ENCODE peak calls at places on chromosome 10, in nine cellular contexts. One of them, this sample, is unnamed.

GRCh38 chr10:96746503-96746902 is 26.2 kb upstream of the PIK3AP1 start:
- DNase-seq in erythroblast: peak
- DNase-seq in GM12891: no peak
- DNase-seq in lower leg skin: no peak
- DNase-seq in heart left ventricle: no peak
- DNase-seq in Peyer's patch: no peak
- DNase-seq in transverse colon: no peak
- DNase-seq in A549: no peak
- DNase-seq in gastrocnemius medialis: no peak
- DNase-seq in this sample: no peak

GRCh38 chr10:88417337-88417736 is 165.8 kb downstream of the RNLS start:
- DNase-seq in heart left ventricle: no peak
- DNase-seq in erythroblast: no peak
- DNase-seq in transverse colon: no peak
- DNase-seq in gastrocnemius medialis: no peak
- DNase-seq in Peyer's patch: no peak
- DNase-seq in A549: no peak
- DNase-seq in lower leg skin: no peak
- DNase-seq in GM12891: no peak
- DNase-seq in this sample: no peak

GRCh38 chr10:21144047-21144446 is 246.9 kb upstream of the NEBL start:
- DNase-seq in lower leg skin: no peak
- DNase-seq in Peyer's patch: no peak
- DNase-seq in gastrocnemius medialis: no peak
- DNase-seq in GM12891: no peak
- DNase-seq in A549: no peak
- DNase-seq in erythroblast: no peak
- DNase-seq in transverse colon: no peak
- DNase-seq in heart left ventricle: no peak
- DNase-seq in this sample: no peak

GRCh38 chr10:24449334-24449740 is 240.4 kb downstream of the KIAA1217 start:
- DNase-seq in gastrocnemius medialis: no peak
- DNase-seq in A549: no peak
- DNase-seq in erythroblast: no peak
- DNase-seq in transverse colon: no peak
- DNase-seq in lower leg skin: no peak
- DNase-seq in GM12891: no peak
- DNase-seq in Peyer's patch: no peak
- DNase-seq in heart left ventricle: no peak
- DNase-seq in this sample: no peak

GRCh38 chr10:48774416-48775205 is 89.9 kb downstream of the WDFY4 start:
- DNase-seq in GM12891: no peak
- DNase-seq in lower leg skin: no peak
- DNase-seq in gastrocnemius medialis: no peak
- DNase-seq in transverse colon: no peak
- DNase-seq in Peyer's patch: no peak
- DNase-seq in heart left ventricle: no peak
- DNase-seq in A549: no peak
- DNase-seq in erythroblast: no peak
- DNase-seq in this sample: peak

GRCh38 chr10:112221545-112221944 is 38.0 kb upstream of the GPAM start:
- DNase-seq in transverse colon: no peak
- DNase-seq in Peyer's patch: no peak
- DNase-seq in heart left ventricle: no peak
- DNase-seq in erythroblast: no peak
- DNase-seq in lower leg skin: no peak
- DNase-seq in GM12891: no peak
- DNase-seq in gastrocnemius medialis: no peak
- DNase-seq in A549: no peak
- DNase-seq in this sample: no peak

GRCh38 chr10:95341716-95342130 is 50.9 kb upstream of the PDLIM1 start:
- DNase-seq in GM12891: no peak
- DNase-seq in transverse colon: no peak
- DNase-seq in gastrocnemius medialis: no peak
- DNase-seq in Peyer's patch: no peak
- DNase-seq in lower leg skin: no peak
- DNase-seq in erythroblast: no peak
- DNase-seq in heart left ventricle: no peak
- DNase-seq in A549: no peak
- DNase-seq in this sample: no peak

GRCh38 chr10:31526681-31527080 is 207.7 kb downstream of the ZEB1 start:
- DNase-seq in erythroblast: no peak
- DNase-seq in gastrocnemius medialis: no peak
- DNase-seq in lower leg skin: no peak
- DNase-seq in transverse colon: no peak
- DNase-seq in A549: no peak
- DNase-seq in GM12891: no peak
- DNase-seq in Peyer's patch: no peak
- DNase-seq in heart left ventricle: no peak
- DNase-seq in this sample: no peak

GRCh38 chr10:102119417-102120141 is 589 bp downstream of the LDB1 start:
- DNase-seq in heart left ventricle: no peak
- DNase-seq in gastrocnemius medialis: peak
- DNase-seq in Peyer's patch: peak
- DNase-seq in lower leg skin: peak
- DNase-seq in transverse colon: peak
- DNase-seq in GM12891: no peak
- DNase-seq in A549: peak
- DNase-seq in erythroblast: peak
- DNase-seq in this sample: no peak

GRCh38 chr10:52312999-52313349 is 1.1 kb upstream of the DKK1 start:
- DNase-seq in GM12891: no peak
- DNase-seq in heart left ventricle: no peak
- DNase-seq in lower leg skin: no peak
- DNase-seq in transverse colon: no peak
- DNase-seq in erythroblast: no peak
- DNase-seq in A549: peak
- DNase-seq in Peyer's patch: no peak
- DNase-seq in gastrocnemius medialis: no peak
- DNase-seq in this sample: no peak

GRCh38 chr10:35153723-35154122 is 27.1 kb downstream of the CREM start:
- DNase-seq in erythroblast: no peak
- DNase-seq in lower leg skin: no peak
- DNase-seq in heart left ventricle: no peak
- DNase-seq in GM12891: no peak
- DNase-seq in A549: no peak
- DNase-seq in Peyer's patch: no peak
- DNase-seq in transverse colon: no peak
- DNase-seq in gastrocnemius medialis: no peak
- DNase-seq in this sample: no peak
- TF ChIP-seq POLR2A in erythroblast: no peak
- TF ChIP-seq POLR2A in lower leg skin: no peak
- TF ChIP-seq POLR2A in heart left ventricle: no peak
- TF ChIP-seq POLR2A in GM12891: no peak
- TF ChIP-seq POLR2A in A549: no peak
- TF ChIP-seq POLR2A in Peyer's patch: no peak
- TF ChIP-seq POLR2A in transverse colon: no peak
- TF ChIP-seq POLR2A in gastrocnemius medialis: no peak
- TF ChIP-seq POLR2A in this sample: no peak

GRCh38 chr10:129531195-129531968 is 64.3 kb downstream of the MGMT start:
- DNase-seq in transverse colon: no peak
- DNase-seq in erythroblast: no peak
- DNase-seq in gastrocnemius medialis: no peak
- DNase-seq in Peyer's patch: no peak
- DNase-seq in heart left ventricle: no peak
- DNase-seq in GM12891: no peak
- DNase-seq in lower leg skin: no peak
- DNase-seq in A549: peak
- DNase-seq in this sample: no peak
- TF ChIP-seq POLR2A in transverse colon: no peak
- TF ChIP-seq POLR2A in erythroblast: no peak
- TF ChIP-seq POLR2A in gastrocnemius medialis: no peak
- TF ChIP-seq POLR2A in Peyer's patch: no peak
- TF ChIP-seq POLR2A in heart left ventricle: no peak
- TF ChIP-seq POLR2A in GM12891: no peak
- TF ChIP-seq POLR2A in lower leg skin: no peak
- TF ChIP-seq POLR2A in A549: no peak
- TF ChIP-seq POLR2A in this sample: no peak

GRCh38 chr10:110897184-110897583 is 21.8 kb downstream of the BBIP1 start:
- DNase-seq in gastrocnemius medialis: no peak
- DNase-seq in erythroblast: no peak
- DNase-seq in heart left ventricle: no peak
- DNase-seq in Peyer's patch: no peak
- DNase-seq in transverse colon: no peak
- DNase-seq in GM12891: no peak
- DNase-seq in lower leg skin: no peak
- DNase-seq in A549: no peak
- DNase-seq in this sample: no peak

GRCh38 chr10:110903280-110904278 is 15.4 kb downstream of the BBIP1 start:
- DNase-seq in erythroblast: no peak
- DNase-seq in GM12891: no peak
- DNase-seq in lower leg skin: no peak
- DNase-seq in Peyer's patch: no peak
- DNase-seq in gastrocnemius medialis: no peak
- DNase-seq in transverse colon: no peak
- DNase-seq in heart left ventricle: no peak
- DNase-seq in A549: no peak
- DNase-seq in this sample: no peak

GRCh38 chr10:110901954-110902819 is 16.8 kb downstream of the BBIP1 start:
- DNase-seq in erythroblast: peak
- DNase-seq in transverse colon: no peak
- DNase-seq in GM12891: no peak
- DNase-seq in gastrocnemius medialis: no peak
- DNase-seq in A549: peak
- DNase-seq in lower leg skin: no peak
- DNase-seq in Peyer's patch: no peak
- DNase-seq in heart left ventricle: no peak
- DNase-seq in this sample: no peak

GRCh38 chr10:110898391-110898790 is 20.6 kb downstream of the BBIP1 start:
- DNase-seq in A549: no peak
- DNase-seq in heart left ventricle: no peak
- DNase-seq in gastrocnemius medialis: no peak
- DNase-seq in lower leg skin: no peak
- DNase-seq in GM12891: no peak
- DNase-seq in Peyer's patch: no peak
- DNase-seq in transverse colon: no peak
- DNase-seq in erythroblast: no peak
- DNase-seq in this sample: no peak

GRCh38 chr10:110900983-110901382 is 18.0 kb downstream of the BBIP1 start:
- DNase-seq in Peyer's patch: no peak
- DNase-seq in heart left ventricle: no peak
- DNase-seq in lower leg skin: no peak
- DNase-seq in gastrocnemius medialis: no peak
- DNase-seq in A549: no peak
- DNase-seq in GM12891: no peak
- DNase-seq in transverse colon: no peak
- DNase-seq in erythroblast: no peak
- DNase-seq in this sample: no peak
- TF ChIP-seq POLR2A in Peyer's patch: no peak
- TF ChIP-seq POLR2A in heart left ventricle: no peak
- TF ChIP-seq POLR2A in lower leg skin: no peak
- TF ChIP-seq POLR2A in gastrocnemius medialis: no peak
- TF ChIP-seq POLR2A in A549: no peak
- TF ChIP-seq POLR2A in GM12891: no peak
- TF ChIP-seq POLR2A in transverse colon: no peak
- TF ChIP-seq POLR2A in erythroblast: no peak
- TF ChIP-seq POLR2A in this sample: no peak

GRCh38 chr10:100998183-100998990 is 1.2 kb upstream of the LZTS2 start:
- DNase-seq in A549: peak
- DNase-seq in Peyer's patch: peak
- DNase-seq in heart left ventricle: peak
- DNase-seq in erythroblast: peak
- DNase-seq in lower leg skin: peak
- DNase-seq in transverse colon: peak
- DNase-seq in gastrocnemius medialis: peak
- DNase-seq in GM12891: no peak
- DNase-seq in this sample: no peak

GRCh38 chr10:101001225-101002035 is 1.8 kb downstream of the LZTS2 start:
- DNase-seq in A549: no peak
- DNase-seq in lower leg skin: peak
- DNase-seq in gastrocnemius medialis: peak
- DNase-seq in erythroblast: peak
- DNase-seq in heart left ventricle: peak
- DNase-seq in Peyer's patch: peak
- DNase-seq in transverse colon: peak
- DNase-seq in GM12891: no peak
- DNase-seq in this sample: no peak

GRCh38 chr10:101000602-101000991 is 989 bp downstream of the LZTS2 start:
- DNase-seq in heart left ventricle: peak
- DNase-seq in A549: no peak
- DNase-seq in GM12891: no peak
- DNase-seq in lower leg skin: no peak
- DNase-seq in gastrocnemius medialis: no peak
- DNase-seq in transverse colon: peak
- DNase-seq in erythroblast: no peak
- DNase-seq in Peyer's patch: no peak
- DNase-seq in this sample: no peak

GRCh38 chr10:100998991-100999741 is 442 bp upstream of the LZTS2 start:
- DNase-seq in A549: peak
- DNase-seq in GM12891: peak
- DNase-seq in heart left ventricle: peak
- DNase-seq in gastrocnemius medialis: peak
- DNase-seq in lower leg skin: peak
- DNase-seq in transverse colon: peak
- DNase-seq in erythroblast: peak
- DNase-seq in Peyer's patch: peak
- DNase-seq in this sample: no peak

DNA sequence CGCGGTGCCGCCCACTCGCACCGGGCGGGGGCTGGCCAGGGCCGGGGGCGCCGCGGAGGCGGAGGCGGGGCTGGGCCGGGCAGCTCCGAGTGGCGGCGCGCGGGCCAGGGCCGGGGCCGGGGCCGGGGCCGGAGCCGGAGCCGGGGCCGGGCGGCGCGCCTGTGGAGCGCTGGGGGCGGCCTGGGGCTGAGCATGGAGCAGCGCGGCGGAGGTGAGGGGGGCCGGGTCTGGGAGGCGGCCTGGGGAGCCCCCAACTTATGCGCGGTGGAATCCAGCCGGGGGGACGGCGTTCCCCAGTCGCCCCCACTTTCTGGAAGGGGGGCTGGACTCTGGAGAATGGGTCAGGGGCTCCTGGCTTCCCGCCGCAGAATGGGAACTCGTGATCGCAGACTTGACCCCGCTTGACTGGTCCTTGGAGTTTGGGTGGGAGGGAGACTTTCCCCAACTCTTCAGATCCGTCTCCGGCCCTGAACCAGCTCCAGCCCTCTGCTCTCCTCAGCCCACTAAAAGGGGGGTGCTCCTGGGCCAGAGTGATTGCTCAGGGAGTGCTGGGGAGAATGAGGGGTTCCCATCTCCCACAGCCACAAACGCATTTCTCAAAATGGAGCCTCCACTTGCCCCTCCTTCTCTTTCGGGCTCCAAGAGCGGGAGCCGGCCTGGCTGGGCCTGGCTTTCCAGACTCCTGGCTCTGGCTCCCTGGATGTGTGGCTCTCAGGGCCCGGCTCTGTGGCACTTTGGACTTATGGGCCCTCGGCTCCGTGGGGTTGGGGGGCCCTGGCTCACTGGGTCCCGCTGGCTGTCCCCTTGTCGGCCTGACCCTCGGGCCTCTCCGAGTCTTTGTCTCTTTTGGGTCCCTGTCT is at the start of gene LZTS2:
- DNase-seq in lower leg skin: no peak
- DNase-seq in heart left ventricle: peak
- DNase-seq in erythroblast: peak
- DNase-seq in A549: no peak
- DNase-seq in GM12891: no peak
- DNase-seq in transverse colon: peak
- DNase-seq in Peyer's patch: no peak
- DNase-seq in gastrocnemius medialis: no peak
- DNase-seq in this sample: no peak
- TF ChIP-seq POLR2A in lower leg skin: no peak
- TF ChIP-seq POLR2A in heart left ventricle: no peak
- TF ChIP-seq POLR2A in erythroblast: no peak
- TF ChIP-seq POLR2A in A549: peak
- TF ChIP-seq POLR2A in GM12891: no peak
- TF ChIP-seq POLR2A in transverse colon: no peak
- TF ChIP-seq POLR2A in Peyer's patch: no peak
- TF ChIP-seq POLR2A in gastrocnemius medialis: no peak
- TF ChIP-seq POLR2A in this sample: no peak

GRCh38 chr10:125683821-125684220 is 858 bp upstream of the TEX36 start:
- DNase-seq in A549: no peak
- DNase-seq in GM12891: no peak
- DNase-seq in erythroblast: no peak
- DNase-seq in lower leg skin: peak
- DNase-seq in transverse colon: no peak
- DNase-seq in heart left ventricle: no peak
- DNase-seq in gastrocnemius medialis: no peak
- DNase-seq in Peyer's patch: no peak
- DNase-seq in this sample: no peak
- TF ChIP-seq POLR2A in A549: no peak
- TF ChIP-seq POLR2A in GM12891: no peak
- TF ChIP-seq POLR2A in erythroblast: no peak
- TF ChIP-seq POLR2A in lower leg skin: no peak
- TF ChIP-seq POLR2A in transverse colon: no peak
- TF ChIP-seq POLR2A in heart left ventricle: no peak
- TF ChIP-seq POLR2A in gastrocnemius medialis: no peak
- TF ChIP-seq POLR2A in Peyer's patch: no peak
- TF ChIP-seq POLR2A in this sample: no peak

This sample was measured in vagina.